ENCODE peak calls at places on chromosomes 3 and 15, in four cellular contexts. J is A549, M is HepG2, H is K562. V is an unnamed sample.
A peak's percentile ranks its signal among the peaks of the same experiment; 100 is the strongest.

GRCh38 chr3:9402410-9403228 is 5.2 kb downstream of the SETD5 start:
- DNase-seq in J (no peak), M (peak; percentile 88), H (peak; percentile 49), V (peak; percentile 52)

GRCh38 chr3:107100573-107100972 is 276.7 kb upstream of the CCDC54 start:
- DNase-seq in J (no peak), M (no peak), H (no peak), V (no peak)

GRCh38 chr3:55813268-55814097 is 326.4 kb upstream of the WNT5A start:
- DNase-seq in J (no peak), M (no peak), H (no peak), V (no peak)

GRCh38 chr15:99212401-99212800 is 37.0 kb downstream of the TTC23 start:
- DNase-seq in J (peak; percentile 13), M (no peak), H (no peak), V (peak; percentile 47)

GRCh38 chr15:61682891-61683500 is 377.3 kb downstream of the VPS13C start:
- DNase-seq in J (no peak), M (no peak), H (no peak), V (no peak)

GRCh38 chr3:15610083-15610482 is 8.5 kb downstream of the BTD start:
- DNase-seq in J (peak; percentile 64), M (peak; percentile 63), H (no peak), V (peak; percentile 75)

GRCh38 chr3:178711753-178712152 is 175.5 kb downstream of the KCNMB2 start:
- DNase-seq in J (no peak), M (no peak), H (no peak), V (no peak)

GRCh38 chr3:187286467-187287059 is 5.0 kb downstream of the MASP1 start:
- DNase-seq in J (no peak), M (peak; percentile 70), H (no peak), V (peak; percentile 94)

GRCh38 chr3:134126153-134126552 is 96.4 kb upstream of the SLCO2A1 start:
- DNase-seq in J (no peak), M (no peak), H (no peak), V (no peak)

GRCh38 chr3:106217745-106218144 is 348.9 kb upstream of the CBLB start:
- DNase-seq in J (no peak), M (no peak), H (no peak), V (no peak)

GRCh38 chr15:28098766-28099554 is at the start of gene OCA2:
- DNase-seq in J (peak; percentile 40), M (peak; percentile 51), H (peak; percentile 98), V (peak; percentile 30)

GRCh38 chr3:143783856-143784370 is 64.4 kb downstream of the SLC9A9 start:
- DNase-seq in J (no peak), M (no peak), H (no peak), V (no peak)

GRCh38 chr15:40904552-40905201 is 10.4 kb downstream of the VPS18 start:
- DNase-seq in J (no peak), M (no peak), H (no peak), V (no peak)
- TF ChIP-seq MAZ in J (no peak), M (no peak), H (no peak), V (no peak)

GRCh38 chr3:49630784-49631183 is 43.4 kb upstream of the APEH start:
- DNase-seq in J (no peak), M (no peak), H (no peak), V (no peak)

GRCh38 chr3:49627634-49628033 is 46.5 kb upstream of the APEH start:
- DNase-seq in J (no peak), M (no peak), H (no peak), V (no peak)

GRCh38 chr3:49629866-49630265 is 44.3 kb upstream of the APEH start:
- DNase-seq in J (no peak), M (no peak), H (no peak), V (no peak)

GRCh38 chr3:49628249-49628648 is 45.9 kb upstream of the APEH start:
- DNase-seq in J (no peak), M (no peak), H (no peak), V (no peak)

DNA sequence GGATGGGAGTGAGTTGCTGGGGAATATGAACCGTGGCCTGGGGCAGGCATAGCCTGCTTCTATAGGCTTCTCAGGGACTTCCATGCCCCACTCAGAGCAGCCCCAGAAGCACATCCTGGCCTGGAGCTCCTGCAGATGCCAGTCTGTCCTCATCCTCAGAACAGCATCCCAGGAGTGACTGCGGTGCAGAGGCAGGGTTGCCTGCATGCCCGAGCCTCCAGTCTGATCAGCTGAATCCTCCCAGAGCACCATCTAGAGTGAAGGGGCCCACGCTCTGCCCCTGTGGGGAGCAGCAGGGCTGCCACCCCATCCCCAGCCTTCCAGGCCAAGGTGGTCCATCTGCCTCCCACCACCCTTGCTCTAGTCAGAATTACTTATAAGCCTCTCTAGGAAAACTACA is 44.7 kb upstream of the APEH start:
- DNase-seq in J (no peak), M (no peak), H (no peak), V (no peak)
- TF ChIP-seq MAZ in J (no peak), M (no peak), H (no peak), V (no peak)

DNA sequence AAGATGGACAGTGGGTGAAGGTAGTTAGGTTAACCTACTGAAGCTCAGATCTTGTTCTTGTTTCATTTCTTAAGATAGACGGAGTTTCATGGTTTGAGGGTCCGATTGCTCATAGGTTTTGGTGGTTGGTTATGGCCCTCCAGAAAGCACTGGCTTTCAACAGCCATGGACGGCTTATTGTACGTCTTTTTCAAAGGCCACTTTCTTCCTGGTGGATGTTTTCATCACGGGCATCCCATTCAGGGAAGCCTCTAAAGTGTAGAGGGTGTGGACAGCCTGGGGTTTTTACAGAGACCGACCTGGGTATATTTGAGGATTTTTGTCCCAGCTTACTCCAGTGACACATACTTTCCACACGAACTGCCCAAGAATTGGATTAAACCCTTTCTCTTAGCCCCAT is 132.7 kb upstream of the ONECUT1 start:
- DNase-seq in J (no peak), M (no peak), H (no peak), V (no peak)
- TF ChIP-seq MAZ in J (no peak), M (no peak), H (no peak), V (no peak)

DNA sequence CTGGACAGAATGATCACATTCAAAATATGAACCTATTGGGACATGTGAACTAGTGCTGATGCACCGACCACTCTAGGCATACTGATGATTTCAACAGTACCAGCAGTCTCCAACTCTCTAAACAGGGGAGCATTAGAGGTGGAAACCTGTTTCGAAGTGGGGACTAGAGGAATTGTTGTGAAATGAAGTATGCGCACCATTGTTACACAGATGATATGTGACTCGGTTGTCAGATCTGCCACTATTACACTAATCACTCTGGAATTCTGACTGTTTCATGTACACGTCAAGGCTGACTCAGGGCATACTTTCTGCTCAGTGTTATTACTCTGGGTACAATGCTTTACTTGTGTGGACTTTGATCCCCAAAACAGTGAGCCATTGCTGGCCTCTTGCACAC is 198.2 kb upstream of the UBE2E2 start:
- DNase-seq in J (peak; percentile 15), M (peak; percentile 31), H (no peak), V (peak; percentile 89)
- TF ChIP-seq MAZ in J (no peak), M (no peak), H (no peak), V (no peak)

GRCh38 chr3:79146024-79146423 is 621.8 kb downstream of the ROBO1 start:
- DNase-seq in J (no peak), M (no peak), H (no peak), V (no peak)

DNA sequence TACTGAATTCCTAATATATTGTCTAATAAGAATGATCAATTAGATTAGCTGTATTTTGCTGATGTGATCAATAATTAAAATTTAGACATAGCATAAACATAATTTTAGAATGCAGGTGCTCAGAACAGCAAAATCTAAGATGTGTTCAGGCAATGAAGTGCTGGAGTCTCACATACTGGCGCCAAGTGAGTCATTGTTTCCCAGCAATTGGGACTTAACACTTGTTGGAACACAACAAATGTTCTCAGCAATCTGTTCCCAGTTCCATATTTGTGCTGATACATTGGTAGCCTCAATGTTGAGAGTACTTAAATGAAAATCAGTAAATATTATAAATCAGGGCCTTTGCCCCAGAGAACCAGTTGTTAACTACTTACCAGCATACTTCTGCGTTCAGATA is 619.0 kb downstream of the ROBO1 start:
- DNase-seq in J (no peak), M (no peak), H (no peak), V (peak; percentile 2)
- TF ChIP-seq MAZ in J (no peak), M (no peak), H (no peak), V (no peak)

GRCh38 chr15:49712846-49713450 is 92.1 kb downstream of the DTWD1 start:
- DNase-seq in J (no peak), M (no peak), H (no peak), V (no peak)

GRCh38 chr15:49707598-49707997 is 86.8 kb downstream of the DTWD1 start:
- DNase-seq in J (no peak), M (no peak), H (no peak), V (no peak)

GRCh38 chr15:49712162-49712561 is 91.3 kb downstream of the DTWD1 start:
- DNase-seq in J (no peak), M (no peak), H (no peak), V (no peak)

GRCh38 chr15:49706805-49707204 is 86.0 kb downstream of the DTWD1 start:
- DNase-seq in J (no peak), M (no peak), H (no peak), V (no peak)

GRCh38 chr15:49709815-49710214 is 89.0 kb downstream of the DTWD1 start:
- DNase-seq in J (no peak), M (no peak), H (no peak), V (no peak)
- TF ChIP-seq MAZ in J (no peak), M (no peak), H (no peak), V (no peak)

GRCh38 chr3:52685285-52685704 is 418 bp downstream of the PBRM1 start:
- DNase-seq in J (peak; percentile 61), M (peak; percentile 78), H (no peak), V (no peak)
- TF ChIP-seq MAZ in J (no peak), M (no peak), H (peak; percentile 23), V (no peak)

DNA sequence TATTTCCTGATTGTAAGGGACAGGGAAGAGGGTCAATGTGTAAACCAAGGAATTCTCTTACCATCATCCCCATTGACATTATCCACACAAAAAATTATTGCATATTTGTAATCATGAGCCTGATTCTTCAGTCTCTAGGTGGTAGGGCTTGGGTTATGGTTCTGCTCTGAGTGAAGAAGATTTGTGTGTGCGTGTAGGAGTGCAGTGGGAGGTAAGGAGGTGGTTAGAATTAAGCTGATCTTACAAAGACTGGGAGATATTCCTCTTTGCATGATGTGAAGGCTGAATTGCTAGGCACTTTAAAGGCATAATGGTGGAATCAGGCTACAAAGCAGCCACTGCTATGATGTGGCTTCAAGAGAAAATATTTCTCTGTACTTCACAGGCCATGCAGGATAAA is 23.0 kb upstream of the MINDY4B start:
- DNase-seq in J (no peak), M (no peak), H (no peak), V (no peak)
- TF ChIP-seq MAZ in J (no peak), M (no peak), H (no peak), V (no peak)

DNA sequence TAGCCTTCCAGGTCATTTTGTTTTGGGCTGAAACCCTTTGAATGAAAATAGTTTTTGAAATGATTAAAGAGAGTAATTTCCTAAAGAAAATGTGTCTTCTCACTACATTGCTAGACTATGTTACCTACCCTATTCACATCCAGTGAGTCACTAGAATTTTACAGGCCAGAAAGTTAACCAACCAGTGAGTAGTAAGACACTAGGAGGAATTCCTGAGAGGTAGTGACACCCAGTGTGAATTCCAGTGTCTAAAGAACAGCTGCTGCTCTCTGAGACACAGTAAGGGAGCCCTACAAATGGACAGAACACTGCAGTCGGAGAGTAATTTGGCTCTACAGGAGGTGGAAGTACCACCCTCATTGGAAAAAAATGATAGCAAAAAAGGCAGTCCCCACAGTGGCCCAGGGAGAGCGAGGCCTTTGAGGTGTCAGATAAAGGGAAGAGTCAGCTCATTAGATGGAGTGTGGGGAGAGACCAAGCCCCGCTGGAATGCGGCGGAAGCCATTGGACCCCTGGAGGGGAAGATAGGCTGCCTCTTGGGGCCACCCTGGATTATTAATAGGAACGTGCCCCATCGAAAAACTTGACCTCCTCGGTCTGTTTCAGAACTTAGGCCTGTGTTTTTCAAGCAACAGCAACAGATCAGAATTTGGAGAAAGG is 67.7 kb downstream of the TUSC7 start:
- DNase-seq in J (no peak), M (no peak), H (no peak), V (peak; percentile 50)
- TF ChIP-seq MAZ in J (no peak), M (no peak), H (no peak), V (no peak)

V was measured in IMR-90.